ENCODE peak calls at places on chromosomes 16 and 17, in four cellular contexts. V, E, W and P are unnamed samples.

GRCh38 chr16:51431517-51432241 is 280.6 kb upstream of the SALL1 start:
- DNase-seq in V (no peak), E (no peak), W (no peak), P (no peak)

GRCh38 chr16:14325921-14326401 is 254.8 kb downstream of the MRTFB start:
- DNase-seq in V (no peak), E (no peak), W (no peak), P (no peak)

GRCh38 chr16:88730632-88731607 is 24.6 kb downstream of the CTU2 start:
- DNase-seq in V (no peak), E (no peak), W (no peak), P (no peak)

GRCh38 chr16:30395155-30395991 is at the start of gene ZNF48:
- DNase-seq in V (peak), E (no peak), W (peak), P (peak)

GRCh38 chr17:36036240-36036639 is 18.5 kb upstream of the CCL23 start:
- DNase-seq in V (no peak), E (no peak), W (no peak), P (no peak)

GRCh38 chr16:89700649-89701424 is 668 bp downstream of the SPATA2L start:
- DNase-seq in V (peak), E (no peak), W (peak), P (peak)

GRCh38 chr17:81954131-81955057 is 6.6 kb downstream of the NOTUM start:
- DNase-seq in V (no peak), E (no peak), W (no peak), P (no peak)

GRCh38 chr16:53404959-53405358 is 29.3 kb upstream of the RBL2 start:
- DNase-seq in V (no peak), E (no peak), W (no peak), P (no peak)

GRCh38 chr16:83344014-83344413 is 463.8 kb upstream of the HSBP1 start:
- DNase-seq in V (no peak), E (no peak), W (no peak), P (no peak)

GRCh38 chr17:10105513-10106001 is 92.8 kb downstream of the GAS7 start:
- DNase-seq in V (no peak), E (no peak), W (no peak), P (no peak)

GRCh38 chr17:39926588-39927100 is 757 bp downstream of the ORMDL3 start:
- DNase-seq in V (peak), E (no peak), W (peak), P (peak)

GRCh38 chr16:2236362-2237075 is at the start of gene DNASE1L2:
- DNase-seq in V (no peak), E (no peak), W (no peak), P (peak)

GRCh38 chr17:72407336-72408121 is 286.7 kb downstream of the SOX9 start:
- DNase-seq in V (no peak), E (no peak), W (no peak), P (no peak)

GRCh38 chr17:19345067-19345460 is 17.5 kb downstream of the B9D1 start:
- DNase-seq in V (no peak), E (no peak), W (no peak), P (no peak)

GRCh38 chr16:22098538-22099255 is 6.4 kb downstream of the VWA3A start:
- DNase-seq in V (peak), E (peak), W (peak), P (no peak)

GRCh38 chr17:10210151-10210574 is 11.8 kb upstream of the GAS7 start:
- DNase-seq in V (no peak), E (no peak), W (no peak), P (peak)

GRCh38 chr17:43667506-43668438 is 6.0 kb upstream of the MEOX1 start:
- DNase-seq in V (peak), E (no peak), W (no peak), P (no peak)

GRCh38 chr16:83813818-83814653 is 6.3 kb downstream of the HSBP1 start:
- DNase-seq in V (peak), E (no peak), W (no peak), P (no peak)

GRCh38 chr17:45428954-45429337 is 3.7 kb downstream of the ARHGAP27 start:
- DNase-seq in V (no peak), E (no peak), W (no peak), P (no peak)

GRCh38 chr16:26051078-26051477 is 359.3 kb downstream of the HS3ST4 start:
- DNase-seq in V (no peak), E (no peak), W (no peak), P (no peak)

GRCh38 chr17:49552070-49552751 is 23.5 kb upstream of the NXPH3 start:
- DNase-seq in V (no peak), E (no peak), W (no peak), P (no peak)

GRCh38 chr17:57940653-57941329 is 14.4 kb downstream of the CUEDC1 start:
- DNase-seq in V (no peak), E (peak), W (no peak), P (no peak)

GRCh38 chr17:78411241-78411855 is 32.9 kb downstream of the PGS1 start:
- DNase-seq in V (no peak), E (no peak), W (peak), P (no peak)

GRCh38 chr17:57995076-57995956 is 7.3 kb upstream of the VEZF1 start:
- DNase-seq in V (peak), E (no peak), W (peak), P (peak)

GRCh38 chr16:30934827-30935557 is 11.6 kb downstream of the FBXL19 start:
- DNase-seq in V (peak), E (no peak), W (peak), P (peak)

GRCh38 chr16:49484454-49484853 is 110.8 kb downstream of the C16orf78 start:
- DNase-seq in V (no peak), E (no peak), W (peak), P (peak)

GRCh38 chr16:22813946-22814325 is at the start of gene HS3ST2:
- DNase-seq in V (no peak), E (no peak), W (no peak), P (peak)

GRCh38 chr16:10876305-10876704 is 697 bp upstream of the CIITA start:
- DNase-seq in V (no peak), E (no peak), W (no peak), P (no peak)

DNA sequence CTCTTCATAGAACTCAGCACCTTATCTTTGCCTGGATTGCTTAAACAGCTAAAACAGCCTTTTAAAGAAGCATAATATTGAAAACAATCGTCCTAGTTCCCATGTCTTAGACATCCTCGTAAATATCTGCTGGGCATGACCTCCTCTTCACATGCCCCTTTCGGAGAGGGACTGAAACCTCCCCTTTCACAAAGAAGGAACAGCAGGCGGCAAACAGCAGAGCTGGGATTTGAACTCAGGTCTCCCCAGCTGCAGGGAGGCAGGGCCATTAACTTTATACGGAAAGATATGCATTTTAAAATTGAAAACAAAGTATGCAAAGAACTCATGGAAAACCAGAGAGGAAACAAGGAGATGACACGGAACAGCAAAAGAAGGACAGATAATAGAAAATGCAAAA is 249.9 kb downstream of the FOXL1 start:
- DNase-seq in V (no peak), E (no peak), W (no peak), P (no peak)
- TF ChIP-seq CBFB in V (no peak), E (no peak), W (no peak), P (no peak)

DNA sequence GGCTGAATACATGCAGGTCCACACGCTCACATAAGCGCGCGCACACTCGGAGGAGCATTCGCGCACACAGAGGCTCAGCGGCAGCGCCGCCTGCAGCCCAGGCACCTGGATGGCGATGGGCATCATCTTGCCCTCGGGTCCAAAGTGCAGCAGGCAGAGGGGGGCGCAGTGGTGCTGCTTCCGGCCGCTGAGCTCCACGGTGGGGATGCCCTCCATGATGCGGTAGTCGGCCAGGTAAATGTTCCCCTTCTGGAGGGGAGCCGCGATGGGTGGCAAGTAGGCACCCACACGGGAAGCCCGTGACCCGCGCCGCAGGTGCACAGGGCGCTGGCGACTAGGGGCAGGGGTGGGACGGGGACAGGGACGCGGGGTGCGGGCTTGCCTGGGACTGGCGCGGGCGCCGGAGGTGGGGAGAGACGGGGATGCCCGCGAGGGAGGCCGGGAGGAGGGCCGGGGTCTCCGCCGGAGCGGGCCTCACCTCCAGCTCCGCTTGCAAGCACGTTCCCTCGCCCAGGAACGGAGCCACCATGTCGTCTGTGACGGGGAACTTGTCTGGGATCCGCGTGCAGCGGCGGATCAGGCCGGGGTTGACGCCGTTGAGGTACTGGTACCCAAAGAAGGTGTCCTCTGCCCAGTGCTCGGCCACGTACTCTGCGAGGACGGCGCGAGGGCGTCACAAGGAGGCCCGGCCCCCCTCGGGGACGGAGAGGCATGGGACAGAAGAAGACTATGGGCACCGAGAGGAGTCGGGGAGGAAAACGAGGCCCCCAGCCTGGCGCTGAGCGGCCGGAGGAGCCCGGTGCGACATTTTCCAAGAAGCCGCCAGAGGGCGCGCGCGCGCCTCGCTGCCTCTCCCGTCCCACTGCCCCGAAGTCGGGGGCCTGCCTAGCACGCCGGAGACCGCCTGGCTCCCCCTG is 8.0 kb downstream of the ALOX12B start:
- DNase-seq in V (peak), E (no peak), W (peak), P (peak)
- TF ChIP-seq USF2 in V (no peak), E (no peak), W (no peak), P (no peak)

DNA sequence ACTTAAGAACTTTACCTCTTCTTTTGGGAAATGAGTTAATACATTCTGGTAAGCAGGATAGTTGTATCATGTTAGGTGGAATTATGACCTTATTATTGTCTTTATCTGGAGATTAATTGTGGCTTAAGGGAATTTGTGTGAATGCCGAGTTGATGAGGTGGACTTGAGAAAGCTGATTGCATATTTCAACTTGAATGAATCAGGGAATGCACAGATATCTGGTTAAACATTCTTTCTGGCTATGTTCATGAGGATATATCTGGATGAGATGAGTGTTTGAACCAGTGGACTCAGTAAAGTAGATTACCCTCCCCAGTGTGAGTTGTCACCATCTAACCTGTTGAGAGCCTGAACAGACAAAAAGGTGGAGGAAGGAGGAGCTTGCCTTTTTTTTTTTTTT is 326.1 kb upstream of the GOT2 start:
- DNase-seq in V (no peak), E (no peak), W (no peak), P (no peak)
- TF ChIP-seq CREB1 in V (no peak), E (no peak), W (no peak), P (no peak)

GRCh38 chr16:19831678-19832077 is 53.0 kb downstream of the GPRC5B start:
- DNase-seq in V (no peak), E (no peak), W (peak), P (no peak)
- TF ChIP-seq CBFB in V (no peak), E (no peak), W (no peak), P (no peak)